ENCODE peak calls at places on chromosomes 16 and 17, in nine cellular contexts. S is WTC11; T is progenitor cell of endocrine pancreas; E is activated CD8-positive, alpha-beta T cell treated with anti-CD3 and anti-CD28 coated beads for 36 hours; Z is cardiac fibroblast; H is endothelial cell; Y is fibroblast of villous mesenchyme; R is AG09309; I is tibial nerve. X is an unnamed sample.

GRCh38 chr16:2980227-2981176 is at the start of gene PKMYT1:
- DNase-seq in S (peak), T (peak), E (peak), Z (peak), H (peak), Y (peak), R (no peak), I (peak), X (peak)

GRCh38 chr16:88077328-88078108 is 126.3 kb downstream of the BANP start:
- DNase-seq in S (no peak), T (no peak), E (no peak), Z (no peak), H (no peak), Y (no peak), R (no peak), I (no peak), X (no peak)

GRCh38 chr17:36069131-36069530 is 5.1 kb downstream of the CCL18 start:
- DNase-seq in S (no peak), T (no peak), E (no peak), Z (no peak), H (no peak), Y (no peak), R (no peak), I (no peak), X (no peak)

GRCh38 chr16:78184554-78185183 is 85.2 kb downstream of the WWOX start:
- DNase-seq in S (no peak), T (no peak), E (no peak), Z (peak), H (no peak), Y (peak), R (no peak), I (no peak), X (no peak)

GRCh38 chr16:89651584-89651983 is 5.9 kb downstream of the CHMP1A start:
- DNase-seq in S (no peak), T (no peak), E (no peak), Z (no peak), H (no peak), Y (no peak), R (no peak), I (no peak), X (no peak)

GRCh38 chr17:47652570-47652969 is 2.9 kb downstream of the KPNB1 start:
- DNase-seq in S (no peak), T (no peak), E (no peak), Z (peak), H (peak), Y (peak), R (no peak), I (no peak), X (no peak)

GRCh38 chr17:74859439-74860228 is at the start of gene GRIN2C:
- DNase-seq in S (no peak), T (no peak), E (no peak), Z (no peak), H (peak), Y (no peak), R (no peak), I (no peak), X (peak)

GRCh38 chr16:14069818-14070217 is 1.3 kb upstream of the MRTFB start:
- DNase-seq in S (no peak), T (no peak), E (no peak), Z (no peak), H (no peak), Y (no peak), R (no peak), I (no peak), X (no peak)

GRCh38 chr17:44844390-44844830 is 3.3 kb upstream of the HIGD1B start:
- DNase-seq in S (no peak), T (no peak), E (no peak), Z (peak), H (no peak), Y (no peak), R (no peak), I (no peak), X (no peak)

GRCh38 chr17:41520821-41521521 is 2.3 kb upstream of the KRT15 start:
- DNase-seq in S (no peak), T (no peak), E (no peak), Z (no peak), H (no peak), Y (no peak), R (no peak), I (no peak), X (no peak)

GRCh38 chr17:28663723-28664122 is 1.7 kb downstream of the SUPT6H start:
- DNase-seq in S (no peak), T (no peak), E (no peak), Z (no peak), H (no peak), Y (no peak), R (no peak), I (no peak), X (no peak)

GRCh38 chr17:9935408-9935807 is 30.3 kb upstream of the RCVRN start:
- DNase-seq in S (no peak), T (no peak), E (no peak), Z (no peak), H (no peak), Y (peak), R (no peak), I (no peak), X (no peak)

GRCh38 chr17:42784811-42785592 is 4.6 kb downstream of the WNK4 start:
- DNase-seq in S (no peak), T (no peak), E (no peak), Z (peak), H (no peak), Y (no peak), R (no peak), I (no peak), X (no peak)

GRCh38 chr17:49527927-49528651 is 33.0 kb downstream of the NGFR start:
- DNase-seq in S (peak), T (no peak), E (no peak), Z (no peak), H (no peak), Y (no peak), R (no peak), I (no peak), X (peak)

GRCh38 chr17:76240461-76241204 is at the start of gene RNF157:
- DNase-seq in S (peak), T (peak), E (peak), Z (no peak), H (peak), Y (peak), R (no peak), I (no peak), X (peak)

GRCh38 chr16:10612649-10613179 is 32.3 kb upstream of the EMP2 start:
- DNase-seq in S (no peak), T (no peak), E (no peak), Z (no peak), H (no peak), Y (no peak), R (no peak), I (no peak), X (no peak)

GRCh38 chr17:1643293-1643998 is 2.1 kb downstream of the SCARF1 start:
- DNase-seq in S (peak), T (peak), E (peak), Z (no peak), H (peak), Y (no peak), R (no peak), I (no peak), X (no peak)

GRCh38 chr16:87288753-87289362 is 28.3 kb downstream of the C16orf95 start:
- DNase-seq in S (no peak), T (no peak), E (no peak), Z (no peak), H (no peak), Y (peak), R (peak), I (no peak), X (no peak)

GRCh38 chr16:67562918-67563707 is 787 bp downstream of the CTCF start:
- DNase-seq in S (peak), T (peak), E (peak), Z (peak), H (peak), Y (peak), R (no peak), I (no peak), X (no peak)

GRCh38 chr17:36756695-36757094 is 155.3 kb downstream of the MRM1 start:
- DNase-seq in S (no peak), T (no peak), E (no peak), Z (no peak), H (no peak), Y (no peak), R (no peak), I (no peak), X (no peak)

GRCh38 chr17:38658741-38659345 is 15.9 kb downstream of the EPOP start:
- DNase-seq in S (peak), T (no peak), E (peak), Z (no peak), H (no peak), Y (no peak), R (no peak), I (no peak), X (no peak)

GRCh38 chr16:77298638-77299360 is 99.6 kb downstream of the SYCE1L start:
- DNase-seq in S (no peak), T (no peak), E (no peak), Z (peak), H (no peak), Y (peak), R (peak), I (no peak), X (no peak)

GRCh38 chr16:22117666-22118065 is 25.3 kb downstream of the VWA3A start:
- DNase-seq in S (no peak), T (no peak), E (no peak), Z (no peak), H (no peak), Y (no peak), R (no peak), I (no peak), X (no peak)

GRCh38 chr17:8877984-8878383 is 10.5 kb upstream of the PIK3R6 start:
- DNase-seq in S (no peak), T (no peak), E (no peak), Z (no peak), H (no peak), Y (no peak), R (no peak), I (no peak), X (no peak)

GRCh38 chr17:47705536-47706481 is 11.8 kb downstream of the TBKBP1 start:
- DNase-seq in S (no peak), T (no peak), E (peak), Z (no peak), H (no peak), Y (no peak), R (no peak), I (no peak), X (no peak)

GRCh38 chr17:6471531-6472465 is 27.5 kb downstream of the PIMREG start:
- DNase-seq in S (no peak), T (no peak), E (no peak), Z (peak), H (no peak), Y (peak), R (peak), I (no peak), X (no peak)

GRCh38 chr17:35879748-35880654 is at the start of gene CCL5:
- DNase-seq in S (no peak), T (no peak), E (peak), Z (peak), H (no peak), Y (no peak), R (no peak), I (no peak), X (no peak)

GRCh38 chr16:30031477-30031918 is 427 bp upstream of the TLCD3B start:
- DNase-seq in S (no peak), T (no peak), E (no peak), Z (no peak), H (no peak), Y (no peak), R (no peak), I (no peak), X (no peak)
- TF ChIP-seq CTCF in S (no peak), T (no peak), E (no peak), Z (no peak), H (no peak), Y (no peak), R (no peak), I (no peak), X (no peak)

GRCh38 chr16:57391708-57392107 is 12.9 kb upstream of the CCL17 start:
- DNase-seq in S (no peak), T (no peak), E (no peak), Z (no peak), H (no peak), Y (no peak), R (no peak), I (no peak), X (no peak)

GRCh38 chr16:57395026-57395425 is 9.5 kb upstream of the CCL17 start:
- DNase-seq in S (no peak), T (no peak), E (no peak), Z (no peak), H (no peak), Y (no peak), R (no peak), I (no peak), X (no peak)

GRCh38 chr16:57392694-57393093 is 11.9 kb upstream of the CCL17 start:
- DNase-seq in S (no peak), T (no peak), E (no peak), Z (no peak), H (no peak), Y (no peak), R (no peak), I (no peak), X (no peak)

GRCh38 chr16:57391308-57391699 is 13.3 kb upstream of the CCL17 start:
- DNase-seq in S (no peak), T (no peak), E (no peak), Z (no peak), H (no peak), Y (no peak), R (no peak), I (no peak), X (no peak)

GRCh38 chr16:57394444-57394843 is 10.1 kb upstream of the CCL17 start:
- DNase-seq in S (no peak), T (no peak), E (no peak), Z (peak), H (no peak), Y (peak), R (no peak), I (no peak), X (no peak)
- TF ChIP-seq CTCF in S (no peak), T (no peak), E (no peak), Z (no peak), H (no peak), Y (no peak), R (no peak), I (no peak), X (no peak)

GRCh38 chr16:46859719-46860152 is 24.4 kb upstream of the GPT2 start:
- DNase-seq in S (no peak), T (no peak), E (peak), Z (peak), H (no peak), Y (peak), R (peak), I (no peak), X (no peak)

GRCh38 chr16:46854846-46855245 is 23.9 kb upstream of the C16orf87 start:
- DNase-seq in S (no peak), T (no peak), E (no peak), Z (no peak), H (no peak), Y (no peak), R (no peak), I (no peak), X (no peak)

GRCh38 chr16:46858151-46858550 is 26.0 kb upstream of the GPT2 start:
- DNase-seq in S (no peak), T (no peak), E (no peak), Z (no peak), H (no peak), Y (no peak), R (no peak), I (no peak), X (no peak)

GRCh38 chr16:46855389-46855788 is 24.4 kb upstream of the C16orf87 start:
- DNase-seq in S (no peak), T (no peak), E (no peak), Z (no peak), H (no peak), Y (no peak), R (no peak), I (no peak), X (no peak)

DNA sequence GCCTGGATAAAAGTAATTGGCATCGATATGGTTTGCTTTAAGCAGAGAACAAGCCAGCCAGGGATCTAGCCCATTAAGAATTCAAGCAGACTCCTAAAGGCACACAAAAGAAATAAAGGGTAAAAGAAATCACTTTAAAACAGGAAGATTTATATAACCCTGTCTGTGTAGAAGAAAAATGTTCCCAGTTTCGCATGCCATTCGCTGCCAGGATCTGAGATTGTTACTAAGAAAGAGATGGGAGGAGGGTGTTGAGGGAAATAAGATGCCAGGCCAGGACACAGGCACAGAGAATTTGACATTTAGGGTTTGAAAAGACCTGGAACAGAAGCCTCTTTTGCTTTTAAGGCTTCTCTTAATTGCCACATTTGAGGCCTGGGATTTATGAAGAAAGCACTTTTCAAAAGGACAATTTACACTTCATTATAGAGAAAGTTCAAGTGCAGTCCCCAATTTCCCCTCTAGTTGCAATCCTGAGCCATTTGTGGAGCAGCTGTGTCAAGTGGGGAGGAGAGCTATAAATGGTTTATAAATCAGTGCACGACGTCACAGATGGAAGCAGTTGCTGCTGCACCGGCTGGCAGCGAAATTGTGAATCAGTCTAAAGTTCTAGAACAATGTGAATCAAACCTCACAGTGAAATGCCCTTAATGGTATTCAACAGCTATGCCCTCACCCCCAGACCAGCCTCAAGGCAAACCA is 26.4 kb upstream of the C16orf87 start:
- DNase-seq in S (no peak), T (no peak), E (peak), Z (peak), H (no peak), Y (peak), R (no peak), I (no peak), X (no peak)
- TF ChIP-seq CTCF in S (no peak), T (peak), E (peak), Z (peak), H (peak), Y (peak), R (peak), I (peak), X (peak)

DNA sequence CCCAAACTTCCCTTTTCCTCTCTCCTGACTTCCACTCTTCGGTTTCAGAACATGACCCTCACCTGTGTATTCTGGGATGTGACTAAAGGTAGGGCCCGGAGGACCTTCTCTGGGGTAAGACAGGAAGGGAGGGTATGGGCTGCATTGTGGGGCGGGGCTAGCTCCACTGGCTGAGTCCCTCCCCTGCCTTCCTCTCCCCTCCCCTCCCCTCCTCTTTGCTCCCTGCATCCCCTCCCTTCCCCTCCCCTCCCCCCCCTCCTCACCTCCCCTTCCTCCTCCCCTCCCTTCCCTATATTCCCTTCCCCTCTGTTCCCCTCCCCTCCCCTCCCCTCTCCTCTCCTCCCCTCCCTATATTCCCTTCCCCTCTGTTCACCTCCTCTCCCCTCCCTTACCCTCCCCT is 11.7 kb downstream of the ADGRG3 start:
- DNase-seq in S (no peak), T (no peak), E (no peak), Z (no peak), H (no peak), Y (no peak), R (no peak), I (no peak), X (no peak)
- TF ChIP-seq CTCF in S (no peak), T (no peak), E (no peak), Z (no peak), H (no peak), Y (no peak), R (no peak), I (no peak), X (no peak)